ENCODE peak calls at places on chromosomes 11 and 22, in four cellular contexts. One of them, this sample, is unnamed.

GRCh38 chr11:82732734-82733443 is 775 bp downstream of the FAM181B start:
- DNase-seq in left colon: peak
- DNase-seq in A172: no peak
- DNase-seq in transverse colon: peak
- DNase-seq in this sample: peak

GRCh38 chr11:134529212-134530096 is 117.4 kb upstream of the B3GAT1 start:
- DNase-seq in A172: no peak
- DNase-seq in left colon: no peak
- DNase-seq in transverse colon: no peak
- DNase-seq in this sample: no peak

GRCh38 chr11:26985941-26986340 is 8.0 kb upstream of the FIBIN start:
- DNase-seq in A172: no peak
- DNase-seq in transverse colon: no peak
- DNase-seq in left colon: no peak
- DNase-seq in this sample: no peak

GRCh38 chr11:86047275-86047991 is 21.5 kb downstream of the PICALM start:
- DNase-seq in left colon: no peak
- DNase-seq in A172: peak
- DNase-seq in transverse colon: no peak
- DNase-seq in this sample: no peak

GRCh38 chr11:119721129-119722120 is 7.6 kb downstream of the NECTIN1 start:
- DNase-seq in transverse colon: no peak
- DNase-seq in A172: peak
- DNase-seq in left colon: peak
- DNase-seq in this sample: peak

GRCh38 chr11:130192845-130193267 is 33.3 kb downstream of the ST14 start:
- DNase-seq in A172: no peak
- DNase-seq in left colon: no peak
- DNase-seq in transverse colon: no peak
- DNase-seq in this sample: peak

GRCh38 chr11:11519184-11519583 is 102.6 kb downstream of the GALNT18 start:
- DNase-seq in transverse colon: no peak
- DNase-seq in left colon: peak
- DNase-seq in A172: no peak
- DNase-seq in this sample: no peak

GRCh38 chr11:373716-374551 is 4.6 kb downstream of the B4GALNT4 start:
- DNase-seq in A172: no peak
- DNase-seq in left colon: no peak
- DNase-seq in transverse colon: no peak
- DNase-seq in this sample: no peak

GRCh38 chr11:62889484-62890437 is 9.1 kb downstream of the SLC3A2 start:
- DNase-seq in transverse colon: peak
- DNase-seq in A172: peak
- DNase-seq in left colon: peak
- DNase-seq in this sample: peak

GRCh38 chr11:133821776-133822175 is 23.5 kb downstream of the SPATA19 start:
- DNase-seq in transverse colon: peak
- DNase-seq in A172: no peak
- DNase-seq in left colon: peak
- DNase-seq in this sample: peak

GRCh38 chr11:8707541-8708270 is 25.1 kb downstream of the RPL27A start:
- DNase-seq in transverse colon: peak
- DNase-seq in left colon: no peak
- DNase-seq in A172: no peak
- DNase-seq in this sample: no peak

GRCh38 chr22:46549565-46549840 is 12.1 kb upstream of the CELSR1 start:
- DNase-seq in A172: no peak
- DNase-seq in transverse colon: no peak
- DNase-seq in left colon: no peak
- DNase-seq in this sample: no peak

GRCh38 chr11:122115520-122116343 is at the start of gene BLID:
- DNase-seq in A172: no peak
- DNase-seq in left colon: peak
- DNase-seq in transverse colon: peak
- DNase-seq in this sample: peak

GRCh38 chr22:27585141-27585540 is 216.4 kb downstream of the MN1 start:
- DNase-seq in transverse colon: no peak
- DNase-seq in A172: no peak
- DNase-seq in left colon: no peak
- DNase-seq in this sample: no peak

GRCh38 chr11:72231396-72232259 is 7.1 kb downstream of the INPPL1 start:
- DNase-seq in transverse colon: no peak
- DNase-seq in A172: no peak
- DNase-seq in left colon: no peak
- DNase-seq in this sample: no peak

GRCh38 chr11:57547854-57548377 is 10.5 kb downstream of the SMTNL1 start:
- DNase-seq in A172: no peak
- DNase-seq in transverse colon: no peak
- DNase-seq in left colon: no peak
- DNase-seq in this sample: no peak

GRCh38 chr11:35138949-35139881 is at the start of gene CD44:
- DNase-seq in left colon: peak
- DNase-seq in transverse colon: peak
- DNase-seq in A172: peak
- DNase-seq in this sample: peak

GRCh38 chr22:24440718-24441405 is 13.5 kb downstream of the ADORA2A start:
- DNase-seq in left colon: no peak
- DNase-seq in A172: no peak
- DNase-seq in transverse colon: no peak
- DNase-seq in this sample: no peak

GRCh38 chr11:27471067-27471587 is 1.5 kb downstream of the LGR4 start:
- DNase-seq in transverse colon: peak
- DNase-seq in left colon: peak
- DNase-seq in A172: no peak
- DNase-seq in this sample: peak

GRCh38 chr11:33936745-33937612 is 45.1 kb upstream of the LMO2 start:
- DNase-seq in A172: peak
- DNase-seq in left colon: no peak
- DNase-seq in transverse colon: peak
- DNase-seq in this sample: peak

GRCh38 chr22:44351685-44352377 is 39.1 kb upstream of the SHISAL1 start:
- DNase-seq in A172: peak
- DNase-seq in transverse colon: peak
- DNase-seq in left colon: no peak
- DNase-seq in this sample: no peak

GRCh38 chr11:44427432-44427831 is 117.5 kb upstream of the ALX4 start:
- DNase-seq in left colon: no peak
- DNase-seq in A172: no peak
- DNase-seq in transverse colon: no peak
- DNase-seq in this sample: no peak

GRCh38 chr11:112785104-112785503 is 176.1 kb upstream of the NCAM1 start:
- DNase-seq in A172: peak
- DNase-seq in left colon: no peak
- DNase-seq in transverse colon: no peak
- DNase-seq in this sample: no peak

GRCh38 chr11:133198326-133198725 is 334.0 kb downstream of the OPCML start:
- DNase-seq in A172: no peak
- DNase-seq in transverse colon: no peak
- DNase-seq in left colon: no peak
- DNase-seq in this sample: no peak

GRCh38 chr11:31795706-31796522 is 15.2 kb downstream of the PAX6 start:
- DNase-seq in A172: no peak
- DNase-seq in transverse colon: no peak
- DNase-seq in left colon: no peak
- DNase-seq in this sample: no peak

GRCh38 chr11:117068303-117068860 is 29.8 kb downstream of the SIK3 start:
- DNase-seq in left colon: no peak
- DNase-seq in transverse colon: no peak
- DNase-seq in A172: no peak
- DNase-seq in this sample: no peak

GRCh38 chr11:99351620-99352019 is 330.9 kb downstream of the CNTN5 start:
- DNase-seq in transverse colon: no peak
- DNase-seq in A172: no peak
- DNase-seq in left colon: no peak
- DNase-seq in this sample: no peak

GRCh38 chr22:46906326-46907045 is 144.0 kb downstream of the TBC1D22A start:
- DNase-seq in left colon: no peak
- DNase-seq in transverse colon: no peak
- DNase-seq in A172: no peak
- DNase-seq in this sample: no peak

GRCh38 chr11:2789331-2789730 is 89.5 kb upstream of the KCNQ1OT1 start:
- DNase-seq in transverse colon: no peak
- DNase-seq in A172: no peak
- DNase-seq in left colon: peak
- DNase-seq in this sample: no peak

GRCh38 chr11:23359297-23359696 is 499.0 kb upstream of the CCDC179 start:
- DNase-seq in A172: peak
- DNase-seq in left colon: peak
- DNase-seq in transverse colon: peak
- DNase-seq in this sample: peak

GRCh38 chr11:35714882-35715612 is 52.5 kb downstream of the TRIM44 start:
- DNase-seq in transverse colon: no peak
- DNase-seq in A172: peak
- DNase-seq in left colon: no peak
- DNase-seq in this sample: no peak

GRCh38 chr11:74055938-74056337 is 47.1 kb upstream of the UCP3 start:
- DNase-seq in left colon: no peak
- DNase-seq in A172: no peak
- DNase-seq in transverse colon: no peak
- DNase-seq in this sample: no peak

GRCh38 chr22:22576244-22576988 is 17.4 kb upstream of the PRAME start:
- DNase-seq in A172: peak
- DNase-seq in left colon: peak
- DNase-seq in transverse colon: peak
- DNase-seq in this sample: peak

GRCh38 chr11:8033312-8033715 is 46.2 kb downstream of the EIF3F start:
- DNase-seq in transverse colon: peak
- DNase-seq in A172: peak
- DNase-seq in left colon: peak
- DNase-seq in this sample: peak